ENCODE peak calls at places on chromosomes 11 and 22, in eight cellular contexts. L is CD8-positive, alpha-beta T cell; I is upper lobe of right lung; A is prostate gland; W is stomach; E is HepG2; O is kidney; K is Panc1. R is an unnamed sample.

GRCh38 chr11:27722945-27723344 is 22.7 kb upstream of the BDNF start:
- DNase-seq in L (no peak), I (no peak), A (no peak), W (no peak), E (no peak), O (no peak), K (no peak), R (no peak)

GRCh38 chr22:19716041-19716828 is 1.9 kb downstream of the SEPTIN5 start:
- DNase-seq in L (no peak), I (no peak), A (no peak), W (no peak), E (no peak), O (no peak), K (no peak), R (no peak)

GRCh38 chr11:44258839-44259420 is 51.0 kb downstream of the ALX4 start:
- DNase-seq in L (no peak), I (no peak), A (no peak), W (no peak), E (no peak), O (no peak), K (no peak), R (no peak)

GRCh38 chr11:11038339-11039248 is 180.7 kb upstream of the ZBED5 start:
- DNase-seq in L (no peak), I (no peak), A (peak; percentile 23), W (no peak), E (no peak), O (no peak), K (no peak), R (no peak)

GRCh38 chr11:40166892-40167291 is 1292.6 kb downstream of the LRRC4C start:
- DNase-seq in L (no peak), I (no peak), A (no peak), W (no peak), E (no peak), O (no peak), K (no peak), R (no peak)

GRCh38 chr22:37484115-37485005 is 1.8 kb downstream of the MFNG start:
- DNase-seq in L (peak; percentile 88), I (peak; percentile 91), A (peak; percentile 21), W (peak; percentile 72), E (no peak), O (peak; percentile 93), K (no peak), R (peak; percentile 75)

GRCh38 chr22:40665312-40665711 is 14.0 kb upstream of the MCHR1 start:
- DNase-seq in L (no peak), I (no peak), A (no peak), W (no peak), E (no peak), O (no peak), K (no peak), R (no peak)

GRCh38 chr11:108069947-108070346 is 51.4 kb upstream of the ACAT1 start:
- DNase-seq in L (no peak), I (no peak), A (no peak), W (no peak), E (no peak), O (no peak), K (no peak), R (no peak)

GRCh38 chr11:63274776-63275175 is 31.4 kb upstream of the SLC22A25 start:
- DNase-seq in L (no peak), I (no peak), A (no peak), W (no peak), E (peak; percentile 60), O (no peak), K (no peak), R (no peak)

GRCh38 chr11:121082670-121083069 is 18.4 kb upstream of the TECTA start:
- DNase-seq in L (no peak), I (no peak), A (no peak), W (no peak), E (no peak), O (no peak), K (no peak), R (no peak)

GRCh38 chr11:8735094-8735493 is 52.5 kb downstream of the RPL27A start:
- DNase-seq in L (no peak), I (no peak), A (no peak), W (no peak), E (no peak), O (no peak), K (no peak), R (no peak)

GRCh38 chr22:42365337-42365865 is 66.8 kb downstream of the NFAM1 start:
- DNase-seq in L (no peak), I (no peak), A (no peak), W (no peak), E (no peak), O (no peak), K (no peak), R (no peak)

DNA sequence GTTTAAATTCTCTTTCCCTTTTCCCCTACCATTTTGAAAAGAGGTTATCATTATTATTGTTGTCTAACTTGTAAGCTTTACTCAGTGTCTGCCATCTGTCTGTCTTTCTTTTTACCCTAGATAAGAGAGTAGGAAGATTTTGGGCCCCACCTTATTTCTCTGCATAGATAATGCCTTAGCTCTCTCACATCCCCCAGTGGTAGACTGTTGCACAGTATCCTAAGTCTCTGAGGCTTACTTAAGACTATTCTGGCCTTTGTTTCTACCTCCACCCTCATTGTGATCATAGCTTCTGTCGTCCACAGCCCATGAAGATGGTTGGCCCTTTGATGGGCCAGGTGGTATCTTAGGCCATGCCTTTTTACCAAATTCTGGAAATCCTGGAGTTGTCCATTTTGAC is 3.6 kb upstream of the OR51L1 start:
- DNase-seq in L (no peak), I (no peak), A (no peak), W (no peak), E (no peak), O (no peak), K (no peak), R (no peak)
- TF ChIP-seq CTCF in L (no peak), I (no peak), A (no peak), W (no peak), E (no peak), O (peak; percentile 15), K (peak; percentile 57), R (no peak)

GRCh38 chr22:47460870-47461269 is 698.4 kb downstream of the TBC1D22A start:
- DNase-seq in L (no peak), I (no peak), A (no peak), W (no peak), E (peak; percentile 19), O (no peak), K (no peak), R (no peak)

GRCh38 chr22:47463220-47463619 is 700.8 kb downstream of the TBC1D22A start:
- DNase-seq in L (no peak), I (no peak), A (no peak), W (no peak), E (no peak), O (no peak), K (no peak), R (no peak)

GRCh38 chr22:47465809-47466208 is 703.4 kb downstream of the TBC1D22A start:
- DNase-seq in L (no peak), I (no peak), A (no peak), W (no peak), E (no peak), O (no peak), K (no peak), R (no peak)

GRCh38 chr22:47465222-47465621 is 702.8 kb downstream of the TBC1D22A start:
- DNase-seq in L (no peak), I (no peak), A (no peak), W (no peak), E (no peak), O (no peak), K (no peak), R (no peak)
- H3K9me3 ChIP-seq in L (no peaks in the 10 kb centered on the region), I (no peaks in the 10 kb centered on the region), A (no peaks in the 10 kb centered on the region), W (no peaks in the 10 kb centered on the region), E (no peaks in the 10 kb centered on the region), O (peaks cover 2% of the 10 kb centered on the region), K (peaks cover 3% of the 10 kb centered on the region), R (no peaks in the 10 kb centered on the region)

GRCh38 chr11:35170503-35170902 is 31.5 kb downstream of the CD44 start:
- DNase-seq in L (no peak), I (no peak), A (no peak), W (no peak), E (no peak), O (no peak), K (no peak), R (no peak)
- H3K4me1 ChIP-seq in L (peaks cover 97% of the 10 kb centered on the region), I (peaks cover 82% of the 10 kb centered on the region), A (peaks cover 9% of the 10 kb centered on the region), W (peaks cover 47% of the 10 kb centered on the region), E (peaks cover 20% of the 10 kb centered on the region), O (peaks cover 3% of the 10 kb centered on the region), K (peaks cover 100% of the 10 kb centered on the region), R (peaks cover 36% of the 10 kb centered on the region)

GRCh38 chr11:65401073-65401802 is 14.8 kb downstream of the FRMD8 start:
- DNase-seq in L (no peak), I (no peak), A (no peak), W (no peak), E (no peak), O (no peak), K (no peak), R (no peak)
- TF ChIP-seq CTCF in L (no peak), I (no peak), A (no peak), W (no peak), E (peak; percentile 36), O (no peak), K (no peak), R (no peak)

DNA sequence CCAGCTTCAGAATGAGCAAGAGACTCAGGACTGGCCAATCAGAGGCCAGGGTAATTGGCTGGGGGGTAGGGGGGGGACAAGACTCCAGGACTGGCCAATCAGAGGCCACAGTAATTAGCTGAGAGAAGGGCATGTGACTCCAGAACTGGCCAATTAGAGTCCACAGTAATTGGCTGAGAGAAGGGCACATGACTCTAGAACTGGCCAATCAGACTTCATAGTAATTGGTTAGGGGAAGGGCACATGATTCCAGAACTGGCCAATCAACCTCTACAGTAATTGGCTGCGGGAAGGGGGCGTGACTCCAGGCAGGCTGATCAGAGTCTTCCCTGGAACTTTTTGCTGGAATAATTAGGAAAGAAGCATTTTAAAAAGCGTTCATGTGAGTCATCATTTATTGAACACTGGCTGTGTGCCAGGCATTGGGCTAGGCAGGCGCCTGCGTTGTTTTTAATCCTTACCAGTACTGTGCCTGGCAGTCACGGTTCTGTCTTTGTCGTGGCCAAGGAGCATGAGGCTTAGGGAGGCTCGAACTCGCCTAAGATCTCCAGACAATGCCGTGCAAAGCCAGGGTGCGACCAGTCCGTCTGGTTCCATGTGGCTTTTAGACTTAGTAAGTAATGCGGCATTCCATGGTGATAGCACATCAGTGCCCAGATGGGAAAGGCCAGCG is 508.1 kb downstream of the TBC1D22A start:
- DNase-seq in L (no peak), I (no peak), A (no peak), W (no peak), E (no peak), O (no peak), K (no peak), R (no peak)
- H3K9me3 ChIP-seq in L (no peaks in the 10 kb centered on the region), I (no peaks in the 10 kb centered on the region), A (no peaks in the 10 kb centered on the region), W (no peaks in the 10 kb centered on the region), E (no peaks in the 10 kb centered on the region), O (no peaks in the 10 kb centered on the region), K (no peaks in the 10 kb centered on the region), R (no peaks in the 10 kb centered on the region)

R was measured in mucosa of descending colon.